ENCODE peak calls at places on chromosomes 2 and 18, in four cellular contexts. V is CD8-positive, alpha-beta memory T cell; B is caudate nucleus; F is right atrium auricular region. R is an unnamed sample.

GRCh38 chr2:177169810-177170514 is 42.6 kb upstream of the HNRNPA3 start:
- DNase-seq in F (no peak), V (no peak), B (no peak), R (no peak)

GRCh38 chr2:215760526-215760925 is 252.8 kb downstream of the MREG start:
- DNase-seq in V (no peak), B (no peak), F (no peak), R (no peak)

GRCh38 chr18:7117390-7118355 is at the start of gene LAMA1:
- DNase-seq in B (peak), V (no peak), F (no peak), R (no peak)

GRCh38 chr2:120939595-120940318 is 204.1 kb downstream of the GLI2 start:
- DNase-seq in B (no peak), V (no peak), F (no peak), R (no peak)

GRCh38 chr2:120856421-120856862 is 120.8 kb downstream of the GLI2 start:
- DNase-seq in V (no peak), F (no peak), B (no peak), R (no peak)

GRCh38 chr2:132267372-132267771 is 105.6 kb upstream of the ANKRD30BL start:
- DNase-seq in B (no peak), V (no peak), F (peak), R (no peak)

GRCh38 chr2:50556934-50557575 is 474.9 kb downstream of the NRXN1 start:
- DNase-seq in F (no peak), V (no peak), B (no peak), R (no peak)

GRCh38 chr2:1974391-1974790 is 230.1 kb upstream of the PXDN start:
- DNase-seq in F (no peak), V (no peak), B (no peak), R (no peak)

GRCh38 chr18:56812674-56813073 is 161.5 kb downstream of the WDR7 start:
- DNase-seq in F (no peak), V (no peak), B (peak), R (no peak)

GRCh38 chr18:5106730-5107129 is 90.3 kb downstream of the AKAIN1 start:
- DNase-seq in B (no peak), F (no peak), V (no peak), R (no peak)

GRCh38 chr2:38218995-38219394 is 143.0 kb upstream of the CYP1B1 start:
- DNase-seq in B (no peak), F (no peak), V (no peak), R (no peak)

GRCh38 chr2:191247381-191248057 is 2.3 kb downstream of the MYO1B start:
- DNase-seq in F (no peak), B (peak), V (no peak), R (no peak)

GRCh38 chr2:216474925-216475670 is 23.5 kb upstream of the RPL37A start:
- DNase-seq in V (no peak), B (no peak), F (no peak), R (peak)

GRCh38 chr2:46929612-46930011 is 14.0 kb upstream of the MCFD2 start:
- DNase-seq in F (no peak), B (no peak), V (no peak), R (no peak)

GRCh38 chr2:56008661-56009411 is 85.3 kb upstream of the EFEMP1 start:
- DNase-seq in V (no peak), F (peak), B (peak), R (no peak)

GRCh38 chr18:37567061-37567993 is 1.7 kb upstream of the CELF4 start:
- DNase-seq in F (no peak), V (no peak), B (no peak), R (no peak)

GRCh38 chr18:7987284-7987976 is 420.3 kb downstream of the PTPRM start:
- DNase-seq in V (no peak), B (no peak), F (no peak), R (no peak)

GRCh38 chr2:128442891-128443302 is 124.2 kb upstream of the HS6ST1 start:
- DNase-seq in B (no peak), V (no peak), F (peak), R (no peak)

GRCh38 chr2:4381049-4381448 is 677.7 kb downstream of the DCDC2C start:
- DNase-seq in V (no peak), F (no peak), B (no peak), R (no peak)

GRCh38 chr2:57849843-57850242 is 196.8 kb upstream of the VRK2 start:
- DNase-seq in V (no peak), F (no peak), B (no peak), R (no peak)

GRCh38 chr2:240353086-240353798 is 82.2 kb upstream of the GPC1 start:
- DNase-seq in F (no peak), B (no peak), V (peak), R (no peak)

GRCh38 chr2:130834923-130835765 is 1.6 kb upstream of the ARHGEF4 start:
- DNase-seq in B (no peak), F (no peak), V (peak), R (no peak)

GRCh38 chr18:8367217-8367988 is 241.8 kb upstream of the RAB12 start:
- DNase-seq in B (peak), V (no peak), F (no peak), R (peak)

GRCh38 chr2:79792097-79792496 is 279.2 kb downstream of the CTNNA2 start:
- DNase-seq in V (no peak), F (no peak), B (no peak), R (no peak)

GRCh38 chr18:43587538-43588153 is 310.4 kb upstream of the SYT4 start:
- DNase-seq in V (no peak), F (no peak), B (peak), R (no peak)

GRCh38 chr2:236971131-236971850 is 114.4 kb upstream of the COPS8 start:
- DNase-seq in V (no peak), B (no peak), F (peak), R (no peak)

GRCh38 chr2:15127251-15127650 is 433.9 kb downstream of the NBAS start:
- DNase-seq in F (no peak), V (no peak), B (no peak), R (no peak)

GRCh38 chr18:2197945-2198344 is 373.4 kb downstream of the METTL4 start:
- DNase-seq in B (no peak), V (no peak), F (no peak), R (no peak)

GRCh38 chr2:19785432-19785831 is 116.4 kb downstream of the TTC32 start:
- DNase-seq in B (no peak), F (no peak), V (no peak), R (no peak)

GRCh38 chr2:183010112-183010511 is 28.1 kb downstream of the NCKAP1 start:
- DNase-seq in F (no peak), V (no peak), B (no peak), R (no peak)

GRCh38 chr2:126403039-126403666 is 252.8 kb upstream of the GYPC start:
- DNase-seq in F (no peak), B (no peak), V (no peak), R (no peak)

GRCh38 chr2:70010222-70011111 is 49.0 kb upstream of the ASPRV1 start:
- DNase-seq in V (no peak), F (no peak), B (no peak), R (no peak)
- H3K27ac ChIP-seq in V (peak), F (no peak), B (no peak), R (no peak)

GRCh38 chr2:174013310-174013751 is 48.2 kb upstream of the SP3 start:
- DNase-seq in B (no peak), V (no peak), F (peak), R (no peak)
- H3K27ac ChIP-seq in B (peak), V (no peak), F (peak), R (no peak)

DNA sequence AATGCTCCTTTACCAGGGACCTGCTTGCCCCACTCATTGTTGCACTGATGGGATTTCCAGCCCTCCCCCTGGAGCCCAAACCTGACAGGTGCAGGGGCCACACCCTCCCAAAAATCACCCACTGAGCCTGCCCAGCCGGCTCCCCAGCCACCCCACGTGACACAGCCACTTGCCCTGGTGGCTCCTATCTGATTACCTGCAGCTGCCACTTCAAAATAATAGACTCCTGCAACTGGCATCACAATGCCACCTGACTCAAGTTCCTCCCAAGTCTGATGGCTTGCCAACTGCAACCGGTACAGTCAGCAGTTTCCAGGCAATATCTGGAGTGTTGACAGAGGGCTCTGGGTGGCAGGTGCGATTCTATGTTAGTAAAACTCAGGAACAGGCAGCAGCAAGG is 66.2 kb downstream of the CRACDL start:
- DNase-seq in B (no peak), V (no peak), F (no peak), R (peak)
- H3K27ac ChIP-seq in B (no peak), V (no peak), F (no peak), R (no peak)

GRCh38 chr2:53865264-53865663 is 5.5 kb upstream of the GPR75 start:
- DNase-seq in V (no peak), B (no peak), F (no peak), R (no peak)
- H3K27ac ChIP-seq in V (no peak), B (no peak), F (no peak), R (no peak)

GRCh38 chr18:80200932-80201672 is 46.2 kb downstream of the PARD6G start:
- DNase-seq in B (no peak), F (peak), V (no peak), R (no peak)
- H3K27ac ChIP-seq in B (peak), F (no peak), V (no peak), R (no peak)

GRCh38 chr2:227406177-227407031 is 18.7 kb upstream of the SCYGR1 start:
- DNase-seq in V (no peak), F (peak), B (peak), R (no peak)
- H3K27ac ChIP-seq in V (no peak), F (peak), B (peak), R (no peak)

GRCh38 chr2:241703128-241703604 is 1.3 kb downstream of the ING5 start:
- DNase-seq in B (no peak), F (no peak), V (no peak), R (no peak)
- H3K27ac ChIP-seq in B (no peak), F (peak), V (peak), R (peak)

GRCh38 chr2:232506713-232507112 is 13.5 kb upstream of the PRSS56 start:
- DNase-seq in V (no peak), B (no peak), F (no peak), R (no peak)
- H3K27ac ChIP-seq in V (no peak), B (no peak), F (no peak), R (no peak)

DNA sequence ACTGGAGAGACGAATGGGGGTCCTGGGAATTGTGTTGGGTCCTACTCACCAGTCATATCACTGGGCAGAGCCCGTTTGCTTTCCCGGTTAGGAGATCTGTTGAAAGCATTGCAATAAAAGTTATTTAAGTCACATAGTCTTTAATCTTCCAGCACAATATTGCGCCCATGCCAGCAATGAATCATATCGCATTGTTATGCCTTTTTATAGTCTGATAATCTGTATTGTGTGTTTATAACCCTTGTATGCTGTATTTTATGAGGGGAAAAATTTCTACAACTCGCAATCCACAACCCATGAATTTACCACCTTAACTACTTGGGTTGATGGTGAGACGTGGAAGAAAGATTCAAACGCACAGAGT is 211.9 kb upstream of the SMIM21 start:
- DNase-seq in F (no peak), V (no peak), B (no peak), R (no peak)
- H3K27ac ChIP-seq in F (no peak), V (no peak), B (peak), R (no peak)

GRCh38 chr2:429575-430254 is 141.8 kb upstream of the ALKAL2 start:
- DNase-seq in F (no peak), B (no peak), V (peak), R (peak)
- H3K27ac ChIP-seq in F (no peak), B (no peak), V (peak), R (peak)

R was measured in CD4-positive, alpha-beta memory T cell.